ENCODE peak calls at places on chromosomes 5 and 9, in six cellular contexts. U, L, C, O, H and F are unnamed samples.

GRCh38 chr5:15763754-15764153 is 263.8 kb downstream of the FBXL7 start:
- DNase-seq in U (no peak), L (peak; percentile 80), C (no peak), O (no peak), H (no peak), F (no peak)

GRCh38 chr5:179253730-179254129 is 91.5 kb downstream of the ADAMTS2 start:
- DNase-seq in U (no peak), L (no peak), C (no peak), O (no peak), H (no peak), F (no peak)

GRCh38 chr5:99973779-99974178 is 561.4 kb upstream of the FAM174A start:
- DNase-seq in U (no peak), L (no peak), C (no peak), O (no peak), H (no peak), F (no peak)

GRCh38 chr9:71609453-71609840 is 158.9 kb downstream of the CEMIP2 start:
- DNase-seq in U (no peak), L (no peak), C (no peak), O (no peak), H (no peak), F (no peak)

GRCh38 chr9:13089721-13090120 is 189.8 kb downstream of the MPDZ start:
- DNase-seq in U (no peak), L (no peak), C (no peak), O (no peak), H (no peak), F (no peak)

GRCh38 chr9:134738869-134739659 is 97.5 kb downstream of the COL5A1 start:
- DNase-seq in U (peak; percentile 70), L (peak; percentile 76), C (peak; percentile 12), O (peak; percentile 58), H (peak; percentile 84), F (no peak)

GRCh38 chr9:1173211-1173610 is 123.1 kb downstream of the DMRT2 start:
- DNase-seq in U (no peak), L (peak; percentile 33), C (no peak), O (peak; percentile 50), H (no peak), F (no peak)

GRCh38 chr9:130518943-130519772 is 60.2 kb upstream of the FUBP3 start:
- DNase-seq in U (no peak), L (no peak), C (no peak), O (no peak), H (no peak), F (no peak)

GRCh38 chr5:173238312-173239232 is 3.6 kb upstream of the NKX2-5 start:
- DNase-seq in U (no peak), L (no peak), C (no peak), O (no peak), H (no peak), F (no peak)

GRCh38 chr9:115121140-115121710 is 3.3 kb upstream of the TNC start:
- DNase-seq in U (peak; percentile 70), L (peak; percentile 60), C (no peak), O (peak; percentile 85), H (no peak), F (peak; percentile 60)

GRCh38 chr5:103408408-103408807 is 149.8 kb downstream of the MACIR start:
- DNase-seq in U (no peak), L (no peak), C (no peak), O (no peak), H (no peak), F (peak; percentile 49)

GRCh38 chr9:135104761-135105160 is 17.3 kb downstream of the OLFM1 start:
- DNase-seq in U (no peak), L (no peak), C (no peak), O (no peak), H (no peak), F (no peak)

GRCh38 chr5:157306092-157306491 is 40.2 kb downstream of the CYFIP2 start:
- DNase-seq in U (no peak), L (no peak), C (no peak), O (no peak), H (no peak), F (no peak)

GRCh38 chr5:158487156-158487555 is 612.6 kb downstream of the EBF1 start:
- DNase-seq in U (no peak), L (peak; percentile 34), C (no peak), O (no peak), H (no peak), F (no peak)
- H3K9me3 ChIP-seq in U (no peaks in the 10 kb centered on the region), L (no peaks in the 10 kb centered on the region), C (no peaks in the 10 kb centered on the region), O (no peaks in the 10 kb centered on the region), H (no peaks in the 10 kb centered on the region), F (no peaks in the 10 kb centered on the region)

DNA sequence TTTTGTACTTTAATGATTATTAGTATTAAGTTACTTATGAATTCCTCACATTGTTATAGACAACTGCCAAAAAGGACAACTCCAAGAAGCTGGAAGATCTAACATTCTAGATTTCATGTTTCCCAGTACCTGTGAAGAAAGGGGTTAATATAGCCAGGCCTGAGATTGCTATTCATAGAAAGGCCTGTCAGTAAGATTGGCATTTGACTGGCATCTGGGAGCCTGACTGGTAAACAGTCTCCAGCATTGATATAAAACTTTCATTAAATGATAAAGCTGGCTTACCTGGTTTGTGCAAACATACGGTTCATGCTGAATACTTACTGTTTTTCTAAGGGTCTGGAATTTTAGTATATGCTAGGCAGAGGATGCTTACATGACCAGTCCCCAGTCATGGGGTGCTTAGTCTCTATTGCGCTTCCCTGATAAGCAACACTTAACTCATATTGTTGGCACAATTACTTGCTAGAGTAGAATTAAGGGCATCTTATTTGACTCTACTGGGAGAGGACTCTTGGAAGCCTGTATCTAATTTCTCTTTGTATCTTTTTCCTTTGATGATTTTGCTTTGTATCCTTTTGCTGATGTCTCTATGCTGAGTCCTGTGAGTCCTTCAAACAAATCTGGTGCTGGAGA is 340.4 kb upstream of the SEMA6A start:
- DNase-seq in U (no peak), L (no peak), C (no peak), O (no peak), H (no peak), F (no peak)
- H3K9me2 ChIP-seq in U (no peaks in the 10 kb centered on the region), L (no peaks in the 10 kb centered on the region), C (no peaks in the 10 kb centered on the region), O (no peaks in the 10 kb centered on the region), H (no peaks in the 10 kb centered on the region), F (no peaks in the 10 kb centered on the region)

GRCh38 chr9:112772551-112772950 is 22.0 kb downstream of the SNX30 start:
- DNase-seq in U (no peak), L (no peak), C (no peak), O (no peak), H (no peak), F (no peak)
- TF ChIP-seq EZH2 in U (no peak), L (no peak), C (no peak), O (no peak), H (no peak), F (no peak)

GRCh38 chr9:21968331-21969010 is 25.7 kb downstream of the CDKN2A start:
- DNase-seq in U (no peak), L (peak; percentile 42), C (no peak), O (no peak), H (peak; percentile 26), F (no peak)

GRCh38 chr9:21967169-21967568 is 27.0 kb downstream of the CDKN2A start:
- DNase-seq in U (no peak), L (no peak), C (no peak), O (no peak), H (no peak), F (no peak)

GRCh38 chr9:21966140-21966851 is 27.9 kb downstream of the CDKN2A start:
- DNase-seq in U (no peak), L (no peak), C (no peak), O (no peak), H (no peak), F (no peak)

GRCh38 chr9:21969011-21969935 is 24.9 kb downstream of the CDKN2A start:
- DNase-seq in U (no peak), L (peak; percentile 2), C (no peak), O (no peak), H (no peak), F (no peak)

GRCh38 chr9:21967707-21968106 is 26.5 kb downstream of the CDKN2A start:
- DNase-seq in U (no peak), L (no peak), C (no peak), O (no peak), H (no peak), F (no peak)
- H3K9me3 ChIP-seq in U (no peaks in the 10 kb centered on the region), L (peaks cover 3% of the 10 kb centered on the region), C (no peaks in the 10 kb centered on the region), O (no peaks in the 10 kb centered on the region), H (no peaks in the 10 kb centered on the region), F (no peaks in the 10 kb centered on the region)

DNA sequence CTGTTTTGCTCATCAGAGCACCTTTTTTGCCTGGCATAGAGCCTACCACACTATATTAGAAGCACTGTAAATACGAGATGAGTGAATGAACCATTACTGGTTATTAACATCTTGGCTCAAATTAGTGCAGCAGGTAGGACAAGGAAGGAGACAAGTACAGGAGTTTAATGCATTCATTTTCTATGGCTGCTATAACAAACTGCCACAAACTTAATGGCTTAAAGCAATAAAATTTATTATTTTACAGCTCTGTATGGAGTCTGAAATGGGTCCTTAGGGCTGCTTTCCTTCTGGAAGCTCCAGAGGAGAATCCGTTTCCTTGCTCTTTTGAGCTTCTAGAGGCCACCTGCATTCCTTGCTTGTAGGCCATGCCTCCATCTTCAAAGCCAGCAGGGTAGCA is 59.1 kb downstream of the PDE6A start:
- DNase-seq in U (no peak), L (no peak), C (no peak), O (no peak), H (no peak), F (no peak)
- H3K9me2 ChIP-seq in U (no peaks in the 10 kb centered on the region), L (no peaks in the 10 kb centered on the region), C (no peaks in the 10 kb centered on the region), O (no peaks in the 10 kb centered on the region), H (no peaks in the 10 kb centered on the region), F (no peaks in the 10 kb centered on the region)

DNA sequence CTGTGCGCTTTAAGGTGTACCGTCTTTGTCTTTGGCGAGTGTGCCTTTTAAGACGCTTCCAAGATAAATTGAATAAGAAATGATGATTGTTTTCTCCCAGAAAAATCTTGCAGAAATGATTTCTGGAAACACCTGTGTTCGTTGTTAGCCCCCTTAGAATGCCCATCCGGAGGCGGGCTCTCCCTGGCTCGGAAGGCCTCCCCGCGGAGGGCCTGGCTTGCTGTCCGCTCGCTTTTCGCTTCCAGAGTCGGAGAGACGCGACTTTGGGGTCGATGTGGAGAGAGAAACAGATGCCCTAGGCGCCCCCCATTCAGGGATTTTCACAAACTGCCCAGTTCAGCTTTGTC is 23.9 kb downstream of the LECT2 start:
- DNase-seq in U (no peak), L (no peak), C (no peak), O (no peak), H (no peak), F (no peak)
- TF ChIP-seq EZH2 in U (no peak), L (no peak), C (no peak), O (no peak), H (no peak), F (no peak)